ENCODE peak calls at places on chromosomes 5 and 9, in nine cellular contexts. F, Z, D, X, G, J, O, V and U are unnamed samples.

GRCh38 chr9:127109212-127109711 is 13.2 kb downstream of the ANGPTL2 start:
- DNase-seq in F (no peak), Z (no peak), D (no peak), X (no peak), G (peak), J (no peak), O (peak), V (no peak), U (no peak)

GRCh38 chr5:112146323-112146848 is 272.7 kb downstream of the EPB41L4A start:
- DNase-seq in F (peak), Z (no peak), D (no peak), X (peak), G (no peak), J (no peak), O (peak), V (no peak), U (peak)

GRCh38 chr9:116546711-116547581 is 140.2 kb upstream of the TRIM32 start:
- DNase-seq in F (peak), Z (no peak), D (no peak), X (no peak), G (peak), J (no peak), O (peak), V (no peak), U (no peak)

GRCh38 chr5:93708442-93708841 is 33.0 kb downstream of the POU5F2 start:
- DNase-seq in F (no peak), Z (no peak), D (no peak), X (no peak), G (no peak), J (no peak), O (no peak), V (no peak), U (no peak)

GRCh38 chr9:84990850-84991505 is 321.4 kb downstream of the NTRK2 start:
- DNase-seq in F (no peak), Z (no peak), D (no peak), X (no peak), G (no peak), J (no peak), O (no peak), V (no peak), U (no peak)

GRCh38 chr5:169744336-169744735 is 107.3 kb downstream of the DOCK2 start:
- DNase-seq in F (no peak), Z (no peak), D (no peak), X (no peak), G (no peak), J (no peak), O (no peak), V (no peak), U (no peak)

GRCh38 chr5:10149911-10150310 is 99.8 kb downstream of the ATPSCKMT start:
- DNase-seq in F (no peak), Z (peak), D (no peak), X (no peak), G (no peak), J (no peak), O (no peak), V (no peak), U (no peak)

GRCh38 chr9:25207402-25207801 is 470.8 kb downstream of the TUSC1 start:
- DNase-seq in F (no peak), Z (no peak), D (no peak), X (no peak), G (no peak), J (no peak), O (no peak), V (no peak), U (no peak)

GRCh38 chr5:157718529-157718928 is 12.7 kb upstream of the THG1L start:
- DNase-seq in F (peak), Z (no peak), D (peak), X (no peak), G (peak), J (no peak), O (peak), V (no peak), U (no peak)

GRCh38 chr5:151125421-151125820 is 32.2 kb downstream of the ANXA6 start:
- DNase-seq in F (no peak), Z (no peak), D (no peak), X (peak), G (no peak), J (no peak), O (no peak), V (no peak), U (no peak)

GRCh38 chr9:131443648-131444047 is 49.8 kb downstream of the PRRC2B start:
- DNase-seq in F (no peak), Z (no peak), D (no peak), X (no peak), G (no peak), J (no peak), O (no peak), V (no peak), U (no peak)

GRCh38 chr5:133895979-133896378 is 72.4 kb downstream of the C5orf15 start:
- DNase-seq in F (peak), Z (no peak), D (no peak), X (no peak), G (no peak), J (no peak), O (no peak), V (no peak), U (no peak)

GRCh38 chr9:32344551-32345182 is 39.8 kb upstream of the ACO1 start:
- DNase-seq in F (no peak), Z (no peak), D (no peak), X (no peak), G (no peak), J (no peak), O (peak), V (no peak), U (no peak)

GRCh38 chr5:142115937-142116614 is 7.5 kb downstream of the NDFIP1 start:
- DNase-seq in F (no peak), Z (no peak), D (no peak), X (no peak), G (no peak), J (no peak), O (peak), V (no peak), U (no peak)

GRCh38 chr5:138536665-138537315 is 6.2 kb downstream of the ETF1 start:
- DNase-seq in F (peak), Z (no peak), D (no peak), X (no peak), G (peak), J (no peak), O (no peak), V (no peak), U (no peak)

GRCh38 chr5:181056431-181056830 is 16.4 kb downstream of the BTNL9 start:
- DNase-seq in F (no peak), Z (no peak), D (no peak), X (no peak), G (no peak), J (no peak), O (no peak), V (no peak), U (no peak)

GRCh38 chr5:131361677-131362315 is 97.9 kb downstream of the CDC42SE2 start:
- DNase-seq in F (no peak), Z (no peak), D (no peak), X (no peak), G (no peak), J (no peak), O (no peak), V (no peak), U (no peak)

GRCh38 chr9:5896863-5897262 is 6.2 kb downstream of the MLANA start:
- DNase-seq in F (no peak), Z (no peak), D (no peak), X (no peak), G (no peak), J (no peak), O (no peak), V (no peak), U (no peak)

GRCh38 chr5:146872191-146872590 is 6.4 kb downstream of the PPP2R2B start:
- DNase-seq in F (no peak), Z (no peak), D (no peak), X (no peak), G (no peak), J (no peak), O (no peak), V (no peak), U (no peak)

GRCh38 chr5:72248352-72249032 is 71.5 kb downstream of the MRPS27 start:
- DNase-seq in F (peak), Z (no peak), D (peak), X (no peak), G (peak), J (no peak), O (peak), V (peak), U (no peak)

GRCh38 chr5:32504923-32505596 is 60.5 kb upstream of the ZFR start:
- DNase-seq in F (peak), Z (peak), D (no peak), X (no peak), G (no peak), J (no peak), O (peak), V (peak), U (peak)

GRCh38 chr5:159915913-159916840 is at the start of gene ADRA1B:
- DNase-seq in F (peak), Z (peak), D (no peak), X (peak), G (peak), J (peak), O (peak), V (peak), U (no peak)

GRCh38 chr9:114099523-114100270 is 605 bp upstream of the KIF12 start:
- DNase-seq in F (no peak), Z (peak), D (no peak), X (no peak), G (no peak), J (no peak), O (no peak), V (peak), U (no peak)

GRCh38 chr5:179802950-179803562 is 3.6 kb downstream of the MGAT4B start:
- DNase-seq in F (no peak), Z (no peak), D (no peak), X (no peak), G (no peak), J (no peak), O (no peak), V (no peak), U (no peak)

GRCh38 chr9:34580358-34580757 is 9.2 kb downstream of the CNTFR start:
- DNase-seq in F (no peak), Z (peak), D (no peak), X (no peak), G (no peak), J (no peak), O (no peak), V (no peak), U (no peak)
- H3K4me3 ChIP-seq in F (no peak), Z (no peak), D (no peak), X (no peak), G (no peak), J (no peak), O (no peak), V (no peak), U (no peak)

DNA sequence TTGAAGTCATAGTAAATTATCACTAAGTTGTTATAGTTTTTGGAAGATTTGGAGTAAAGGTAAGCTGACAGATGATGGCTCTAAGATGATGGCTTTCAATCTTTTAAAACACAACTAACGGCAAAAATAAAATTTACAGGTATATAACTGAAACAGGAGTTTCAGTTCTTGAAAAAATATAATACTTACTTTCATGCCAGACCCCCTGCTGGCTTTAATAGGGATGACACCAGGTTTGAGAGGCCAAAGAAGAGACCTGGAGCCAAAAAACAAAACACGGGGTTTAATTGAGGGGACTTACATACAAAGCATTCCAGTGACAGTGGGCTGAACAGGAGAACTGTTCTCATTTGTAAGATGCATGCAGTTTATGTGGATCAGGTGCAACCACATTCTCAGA is 301.7 kb upstream of the PCSK5 start:
- DNase-seq in F (no peak), Z (no peak), D (no peak), X (no peak), G (peak), J (no peak), O (no peak), V (no peak), U (no peak)
- TF ChIP-seq CTCF in F (no peak), Z (peak), D (peak), X (peak), G (no peak), J (no peak), O (peak), V (no peak), U (no peak)

DNA sequence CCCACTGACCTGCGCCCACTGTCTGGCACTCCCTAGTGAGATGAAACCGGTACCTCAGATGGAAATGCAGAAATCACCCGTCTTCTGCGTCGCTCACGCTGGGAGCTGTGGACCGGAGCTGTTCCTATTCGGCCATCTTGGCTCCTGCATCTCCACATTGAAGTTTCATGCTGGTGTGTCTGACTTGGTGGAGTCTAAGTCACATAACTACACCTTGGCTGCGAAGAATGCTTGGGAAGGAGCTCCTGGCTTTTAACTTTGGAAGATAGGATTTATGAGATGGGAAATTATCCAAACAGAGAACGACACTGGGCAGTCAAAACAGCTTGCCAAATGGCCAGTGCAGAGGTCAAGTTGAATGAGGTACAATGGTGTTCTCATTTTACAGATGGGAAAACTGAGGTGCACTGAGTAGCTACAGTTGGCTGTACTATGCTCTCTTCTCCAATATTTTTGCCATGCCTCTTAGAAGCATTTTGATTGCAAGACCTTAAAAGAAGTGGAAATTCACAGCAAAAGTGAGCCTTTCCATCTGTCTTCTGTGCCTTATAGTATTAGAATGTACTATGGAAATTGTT is 36.7 kb downstream of the CCDC192 start:
- DNase-seq in F (no peak), Z (no peak), D (no peak), X (no peak), G (no peak), J (no peak), O (no peak), V (no peak), U (no peak)
- H3K4me3 ChIP-seq in F (no peak), Z (no peak), D (no peak), X (no peak), G (no peak), J (no peak), O (no peak), V (no peak), U (no peak)

GRCh38 chr9:107044872-107045271 is 181.9 kb downstream of the ZNF462 start:
- DNase-seq in F (no peak), Z (peak), D (no peak), X (no peak), G (no peak), J (no peak), O (no peak), V (no peak), U (no peak)
- TF ChIP-seq CTCF in F (no peak), Z (peak), D (peak), X (peak), G (peak), J (no peak), O (no peak), V (no peak), U (no peak)

GRCh38 chr5:95973793-95974325 is 12.2 kb upstream of the ELL2 start:
- DNase-seq in F (no peak), Z (no peak), D (no peak), X (peak), G (no peak), J (no peak), O (peak), V (no peak), U (no peak)
- H3K4me3 ChIP-seq in F (no peak), Z (no peak), D (no peak), X (no peak), G (no peak), J (no peak), O (no peak), V (no peak), U (no peak)

GRCh38 chr5:2754621-2755370 is 3.3 kb upstream of the IRX2 start:
- DNase-seq in F (peak), Z (peak), D (no peak), X (no peak), G (no peak), J (peak), O (no peak), V (no peak), U (no peak)
- TF ChIP-seq CTCF in F (peak), Z (peak), D (no peak), X (no peak), G (no peak), J (peak), O (no peak), V (no peak), U (peak)

DNA sequence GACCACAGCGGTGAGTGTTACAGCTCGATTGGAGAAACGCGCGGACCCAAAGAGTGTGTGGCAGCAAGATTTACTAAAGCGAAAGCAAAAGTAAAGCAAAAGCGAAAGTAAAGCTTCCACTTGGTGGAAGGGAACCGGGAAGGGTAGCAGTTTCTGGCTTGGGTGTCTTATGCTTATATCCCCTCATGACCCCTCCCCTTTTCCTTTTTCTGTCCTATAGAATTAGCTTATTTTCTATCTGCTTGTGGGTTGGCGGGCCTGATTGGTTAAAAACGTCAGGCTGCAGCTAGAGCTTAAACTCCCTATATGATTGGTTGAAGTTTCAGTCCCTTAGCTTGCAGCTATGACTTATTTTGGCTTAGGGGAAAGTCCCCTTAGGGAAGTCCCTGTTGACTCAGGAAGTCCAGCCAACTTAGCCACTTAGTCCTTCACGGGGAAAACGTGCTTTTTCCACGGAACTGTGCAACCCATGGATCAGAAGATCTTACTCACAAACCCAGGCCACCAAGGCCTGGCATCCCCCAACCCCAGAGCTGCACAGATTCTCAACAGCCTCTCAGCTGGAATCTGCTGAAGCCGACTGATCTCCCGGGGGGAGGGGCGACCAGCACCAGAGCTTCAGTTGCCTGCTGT is 114.2 kb upstream of the ADAMTS16 start:
- DNase-seq in F (no peak), Z (no peak), D (no peak), X (no peak), G (peak), J (no peak), O (no peak), V (no peak), U (no peak)
- H3K4me3 ChIP-seq in F (no peak), Z (no peak), D (no peak), X (no peak), G (peak), J (no peak), O (no peak), V (no peak), U (no peak)

GRCh38 chr5:76403713-76403962 is 553 bp downstream of the IQGAP2 start:
- DNase-seq in F (no peak), Z (no peak), D (no peak), X (peak), G (peak), J (no peak), O (no peak), V (no peak), U (no peak)

GRCh38 chr5:76402251-76402879 is 720 bp upstream of the IQGAP2 start:
- DNase-seq in F (peak), Z (peak), D (no peak), X (peak), G (peak), J (no peak), O (no peak), V (peak), U (no peak)

GRCh38 chr5:76403963-76404693 is 1.0 kb downstream of the IQGAP2 start:
- DNase-seq in F (peak), Z (peak), D (no peak), X (peak), G (peak), J (peak), O (no peak), V (peak), U (no peak)

GRCh38 chr5:76401801-76402250 is 1.3 kb upstream of the IQGAP2 start:
- DNase-seq in F (no peak), Z (no peak), D (no peak), X (peak), G (no peak), J (no peak), O (no peak), V (no peak), U (no peak)

DNA sequence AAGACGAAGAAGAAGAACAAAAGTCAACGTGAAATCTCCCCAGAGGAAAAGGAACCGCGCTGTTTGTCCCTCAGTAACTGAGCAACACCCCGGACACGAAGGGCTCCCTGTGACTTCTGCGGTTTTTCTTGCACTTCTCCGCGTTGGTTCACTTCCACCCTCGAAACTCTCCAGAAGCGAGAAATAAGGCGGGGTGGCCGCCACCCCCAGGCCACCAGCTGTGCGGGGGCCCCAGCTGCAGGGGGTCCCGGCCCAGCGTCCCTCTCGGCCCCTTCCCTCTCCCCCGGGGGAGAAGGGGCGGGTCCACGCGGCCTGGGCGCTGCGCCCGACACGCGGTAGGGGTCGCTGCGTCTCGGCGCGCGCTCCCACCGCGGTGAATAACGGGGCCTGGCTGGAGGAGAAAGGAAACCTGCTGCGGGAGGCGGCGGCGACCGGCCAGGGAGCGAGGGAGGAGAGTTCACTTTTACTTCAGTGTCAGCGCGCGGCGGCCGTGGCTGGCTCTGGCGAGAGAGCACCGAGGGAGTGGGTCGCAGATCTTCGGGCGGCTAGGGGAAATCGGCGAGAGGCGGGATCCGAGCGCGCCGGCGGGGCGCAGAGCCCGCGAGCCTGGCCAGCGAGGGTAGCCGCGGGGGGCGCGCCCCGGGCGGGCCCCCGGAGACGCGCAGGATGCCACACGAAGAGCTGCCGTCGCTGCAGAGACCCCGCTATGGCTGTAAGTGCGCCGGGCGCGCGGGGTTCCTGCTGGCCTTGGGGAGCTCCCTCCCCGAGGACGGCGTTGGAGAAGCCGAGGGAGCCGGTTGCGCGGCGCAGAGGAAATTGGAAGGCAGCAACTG is at the start of gene IQGAP2:
- DNase-seq in F (peak), Z (peak), D (peak), X (peak), G (peak), J (peak), O (peak), V (peak), U (no peak)
- TF ChIP-seq CTCF in F (peak), Z (peak), D (peak), X (peak), G (peak), J (peak), O (peak), V (peak), U (peak)